ENCODE peak calls at places on chromosomes 4 and X, in five cellular contexts. One of them, this sample, is unnamed.

GRCh38 chrX:102917801-102918200 is 19.3 kb upstream of the RAB40AL start:
- DNase-seq in HL-60: no peak
- DNase-seq in BJ: no peak
- DNase-seq in ovary: no peak
- DNase-seq in iPS DF 6.9: no peak
- DNase-seq in this sample: no peak

GRCh38 chr4:147492761-147493160 is 11.9 kb downstream of the EDNRA start:
- DNase-seq in HL-60: no peak
- DNase-seq in BJ: no peak
- DNase-seq in ovary: peak; percentile 45
- DNase-seq in iPS DF 6.9: no peak
- DNase-seq in this sample: no peak

GRCh38 chr4:127965803-127966175 is 583 bp downstream of the ABHD18 start:
- DNase-seq in HL-60: peak; percentile 64
- DNase-seq in BJ: no peak
- DNase-seq in ovary: no peak
- DNase-seq in iPS DF 6.9: no peak
- DNase-seq in this sample: peak; percentile 76

GRCh38 chr4:44629280-44629866 is 22.1 kb downstream of the YIPF7 start:
- DNase-seq in HL-60: peak; percentile 32
- DNase-seq in BJ: no peak
- DNase-seq in ovary: peak; percentile 21
- DNase-seq in iPS DF 6.9: peak; percentile 45
- DNase-seq in this sample: no peak

GRCh38 chrX:40176979-40177430 is 79.2 kb upstream of the BCOR start:
- DNase-seq in HL-60: no peak
- DNase-seq in BJ: no peak
- DNase-seq in ovary: peak; percentile 54
- DNase-seq in iPS DF 6.9: no peak
- DNase-seq in this sample: no peak

GRCh38 chr4:150988238-150988637 is 26.8 kb downstream of the LRBA start:
- DNase-seq in HL-60: no peak
- DNase-seq in BJ: no peak
- DNase-seq in ovary: no peak
- DNase-seq in iPS DF 6.9: no peak
- DNase-seq in this sample: no peak

GRCh38 chrX:6778547-6779231 is 243.8 kb upstream of the VCX3A start:
- DNase-seq in HL-60: no peak
- DNase-seq in BJ: no peak
- DNase-seq in ovary: no peak
- DNase-seq in iPS DF 6.9: peak; percentile 9
- DNase-seq in this sample: no peak

GRCh38 chr4:14064969-14065368 is 437.4 kb upstream of the BOD1L1 start:
- DNase-seq in HL-60: no peak
- DNase-seq in BJ: no peak
- DNase-seq in ovary: no peak
- DNase-seq in iPS DF 6.9: peak; percentile 25
- DNase-seq in this sample: no peak

GRCh38 chrX:43002526-43003203 is 224.7 kb upstream of the PPP1R2C start:
- DNase-seq in HL-60: peak; percentile 5
- DNase-seq in BJ: no peak
- DNase-seq in ovary: no peak
- DNase-seq in iPS DF 6.9: no peak
- DNase-seq in this sample: no peak

GRCh38 chrX:49069038-49069437 is 4.8 kb downstream of the PRAF2 start:
- DNase-seq in HL-60: no peak
- DNase-seq in BJ: no peak
- DNase-seq in ovary: no peak
- DNase-seq in iPS DF 6.9: no peak
- DNase-seq in this sample: no peak

GRCh38 chrX:1903380-1903935 is 288.6 kb downstream of the ASMT start:
- DNase-seq in HL-60: no peak
- DNase-seq in BJ: peak; percentile 35
- DNase-seq in ovary: no peak
- DNase-seq in iPS DF 6.9: no peak
- DNase-seq in this sample: no peak

GRCh38 chr4:73172166-73172565 is 86.4 kb downstream of the ANKRD17 start:
- DNase-seq in HL-60: no peak
- DNase-seq in BJ: no peak
- DNase-seq in ovary: no peak
- DNase-seq in iPS DF 6.9: no peak
- DNase-seq in this sample: no peak

GRCh38 chr4:5708171-5708828 is at the start of gene EVC2:
- DNase-seq in HL-60: no peak
- DNase-seq in BJ: no peak
- DNase-seq in ovary: peak; percentile 84
- DNase-seq in iPS DF 6.9: no peak
- DNase-seq in this sample: no peak

GRCh38 chrX:49184294-49185061 is 1.7 kb downstream of the PRICKLE3 start:
- DNase-seq in HL-60: peak; percentile 48
- DNase-seq in BJ: peak; percentile 38
- DNase-seq in ovary: peak; percentile 98
- DNase-seq in iPS DF 6.9: no peak
- DNase-seq in this sample: no peak

GRCh38 chr4:147498031-147498700 is 17.3 kb downstream of the EDNRA start:
- DNase-seq in HL-60: no peak
- DNase-seq in BJ: no peak
- DNase-seq in ovary: no peak
- DNase-seq in iPS DF 6.9: no peak
- DNase-seq in this sample: no peak

GRCh38 chr4:119029847-119030535 is 105.6 kb upstream of the MYOZ2 start:
- DNase-seq in HL-60: no peak
- DNase-seq in BJ: no peak
- DNase-seq in ovary: no peak
- DNase-seq in iPS DF 6.9: no peak
- DNase-seq in this sample: no peak

GRCh38 chr4:79923290-79923689 is 149.7 kb downstream of the ANTXR2 start:
- DNase-seq in HL-60: peak; percentile 34
- DNase-seq in BJ: no peak
- DNase-seq in ovary: no peak
- DNase-seq in iPS DF 6.9: no peak
- DNase-seq in this sample: no peak

GRCh38 chrX:1483843-1484637 is 31.3 kb upstream of the ASMTL start:
- DNase-seq in HL-60: no peak
- DNase-seq in BJ: no peak
- DNase-seq in ovary: no peak
- DNase-seq in iPS DF 6.9: no peak
- DNase-seq in this sample: peak; percentile 9

GRCh38 chrX:49884290-49884862 is 5.1 kb downstream of the USP27X start:
- DNase-seq in HL-60: peak; percentile 60
- DNase-seq in BJ: no peak
- DNase-seq in ovary: peak; percentile 54
- DNase-seq in iPS DF 6.9: peak; percentile 22
- DNase-seq in this sample: peak; percentile 60

GRCh38 chr4:169286562-169287301 is 16.0 kb upstream of the SH3RF1 start:
- DNase-seq in HL-60: no peak
- DNase-seq in BJ: no peak
- DNase-seq in ovary: no peak
- DNase-seq in iPS DF 6.9: no peak
- DNase-seq in this sample: no peak

GRCh38 chr4:128229458-128229805 is 58.2 kb downstream of the PGRMC2 start:
- DNase-seq in HL-60: no peak
- DNase-seq in BJ: no peak
- DNase-seq in ovary: no peak
- DNase-seq in iPS DF 6.9: no peak
- DNase-seq in this sample: no peak

GRCh38 chr4:174553828-174554227 is 31.5 kb upstream of the HPGD start:
- DNase-seq in HL-60: no peak
- DNase-seq in BJ: peak; percentile 82
- DNase-seq in ovary: no peak
- DNase-seq in iPS DF 6.9: no peak
- DNase-seq in this sample: no peak

GRCh38 chr4:107392951-107393350 is 327.1 kb downstream of the PAPSS1 start:
- DNase-seq in HL-60: no peak
- DNase-seq in BJ: no peak
- DNase-seq in ovary: no peak
- DNase-seq in iPS DF 6.9: no peak
- DNase-seq in this sample: no peak

GRCh38 chr4:145507636-145508035 is 26.0 kb downstream of the SMAD1 start:
- DNase-seq in HL-60: no peak
- DNase-seq in BJ: no peak
- DNase-seq in ovary: no peak
- DNase-seq in iPS DF 6.9: no peak
- DNase-seq in this sample: no peak

GRCh38 chrX:103806862-103807474 is 25.1 kb downstream of the RAB9B start:
- DNase-seq in HL-60: no peak
- DNase-seq in BJ: no peak
- DNase-seq in ovary: no peak
- DNase-seq in iPS DF 6.9: no peak
- DNase-seq in this sample: no peak

GRCh38 chr4:141356936-141357335 is 136.2 kb downstream of the ZNF330 start:
- DNase-seq in HL-60: no peak
- DNase-seq in BJ: no peak
- DNase-seq in ovary: no peak
- DNase-seq in iPS DF 6.9: no peak
- DNase-seq in this sample: no peak

GRCh38 chr4:168831919-168832745 is 177.9 kb downstream of the CBR4 start:
- DNase-seq in HL-60: peak; percentile 6
- DNase-seq in BJ: no peak
- DNase-seq in ovary: peak; percentile 90
- DNase-seq in iPS DF 6.9: no peak
- DNase-seq in this sample: peak; percentile 56

GRCh38 chr4:137213372-137214173 is 318.7 kb downstream of the PCDH18 start:
- DNase-seq in HL-60: no peak
- DNase-seq in BJ: peak; percentile 54
- DNase-seq in ovary: no peak
- DNase-seq in iPS DF 6.9: no peak
- DNase-seq in this sample: no peak

GRCh38 chrX:14027511-14028019 is 2.1 kb downstream of the GEMIN8 start:
- DNase-seq in HL-60: no peak
- DNase-seq in BJ: no peak
- DNase-seq in ovary: no peak
- DNase-seq in iPS DF 6.9: no peak
- DNase-seq in this sample: no peak